ENCODE peak calls at places on chromosomes 12 and 14, in five cellular contexts. U is neural progenitor cell, N is left lung, W is tibial artery, K is lung. P is an unnamed sample.

GRCh38 chr14:32593290-32593942 is 264.3 kb downstream of the AKAP6 start:
- DNase-seq in W (no peak), U (no peak), N (no peak), K (no peak), P (no peak)

GRCh38 chr14:21383848-21384493 is at the start of gene SUPT16H:
- DNase-seq in W (peak; percentile 96), U (peak; percentile 98), K (peak; percentile 97), N (peak; percentile 97), P (peak; percentile 90)

GRCh38 chr12:92953747-92954146 is 24.7 kb upstream of the EEA1 start:
- DNase-seq in N (no peak), U (no peak), W (no peak), K (no peak), P (no peak)

GRCh38 chr14:105168979-105169507 is 467 bp upstream of the JAG2 start:
- DNase-seq in N (no peak), K (no peak), U (peak; percentile 76), W (no peak), P (no peak)

GRCh38 chr12:93603762-93604161 is 31.3 kb downstream of the SOCS2 start:
- DNase-seq in N (no peak), U (no peak), K (no peak), W (no peak), P (no peak)

GRCh38 chr14:105632010-105632409 is 105.6 kb downstream of the TMEM121 start:
- DNase-seq in U (no peak), N (no peak), W (no peak), K (no peak), P (no peak)

GRCh38 chr12:15180975-15181683 is 40.1 kb downstream of the RERG start:
- DNase-seq in K (no peak), W (no peak), U (no peak), N (no peak), P (no peak)

GRCh38 chr14:81315344-81315743 is 84.8 kb downstream of the STON2 start:
- DNase-seq in U (peak; percentile 71), W (no peak), K (no peak), N (no peak), P (no peak)

GRCh38 chr14:89466460-89466859 is 49.4 kb upstream of the FOXN3 start:
- DNase-seq in U (no peak), W (no peak), N (no peak), K (no peak), P (no peak)

GRCh38 chr14:36856095-36856878 is 194.6 kb downstream of the PAX9 start:
- DNase-seq in N (no peak), W (no peak), K (no peak), U (no peak), P (no peak)

GRCh38 chr14:104438166-104438887 is 141.2 kb upstream of the C14orf180 start:
- DNase-seq in U (no peak), K (peak; percentile 25), N (no peak), W (no peak), P (no peak)

GRCh38 chr14:61726772-61727658 is 31.7 kb downstream of the HIF1A start:
- DNase-seq in K (no peak), U (no peak), N (no peak), W (no peak), P (no peak)

GRCh38 chr14:61736751-61737150 is 25.5 kb upstream of the SNAPC1 start:
- DNase-seq in K (no peak), N (no peak), W (no peak), U (no peak), P (no peak)

GRCh38 chr14:61733972-61734371 is 28.2 kb upstream of the SNAPC1 start:
- DNase-seq in W (no peak), N (no peak), U (no peak), K (no peak), P (no peak)

GRCh38 chr14:61730756-61731373 is 31.4 kb upstream of the SNAPC1 start:
- DNase-seq in K (no peak), W (no peak), U (no peak), N (no peak), P (no peak)
- TF ChIP-seq CTCF in K (peak; percentile 14), W (peak; percentile 45), U (peak; percentile 55), N (no peak), P (peak; percentile 57)

DNA sequence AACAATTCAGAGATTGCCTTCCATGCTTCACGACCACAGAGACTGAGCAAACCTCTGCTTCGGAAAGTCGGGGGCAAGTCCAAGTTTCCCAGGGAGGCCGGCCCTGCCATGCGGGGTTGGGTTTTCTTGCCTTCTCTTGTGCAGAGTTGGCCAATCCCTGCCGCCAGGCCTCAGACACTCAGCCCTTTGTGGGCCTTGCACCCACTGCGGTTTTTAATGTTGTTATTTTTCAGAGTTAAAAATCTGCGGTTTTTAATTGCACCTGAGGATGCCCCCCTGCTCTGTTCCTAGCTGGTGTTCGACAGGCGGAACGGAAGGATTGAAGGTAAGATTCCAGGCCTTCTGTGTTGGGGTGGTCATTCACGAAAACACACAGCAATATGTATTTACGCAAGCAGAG is 108.7 kb downstream of the CALM1 start:
- DNase-seq in N (no peak), W (no peak), U (no peak), K (no peak), P (no peak)
- TF ChIP-seq CTCF in N (no peak), W (no peak), U (no peak), K (no peak), P (no peak)

GRCh38 chr14:86462193-86462592 is 932.2 kb downstream of the FLRT2 start:
- DNase-seq in K (no peak), U (peak; percentile 50), N (no peak), W (no peak), P (no peak)
- TF ChIP-seq CTCF in K (no peak), U (peak; percentile 48), N (no peak), W (no peak), P (peak; percentile 30)

GRCh38 chr12:108821407-108822397 is 35.7 kb downstream of the SSH1 start:
- DNase-seq in K (no peak), N (peak; percentile 59), U (no peak), W (no peak), P (no peak)
- TF ChIP-seq CTCF in K (no peak), N (no peak), U (no peak), W (no peak), P (no peak)

DNA sequence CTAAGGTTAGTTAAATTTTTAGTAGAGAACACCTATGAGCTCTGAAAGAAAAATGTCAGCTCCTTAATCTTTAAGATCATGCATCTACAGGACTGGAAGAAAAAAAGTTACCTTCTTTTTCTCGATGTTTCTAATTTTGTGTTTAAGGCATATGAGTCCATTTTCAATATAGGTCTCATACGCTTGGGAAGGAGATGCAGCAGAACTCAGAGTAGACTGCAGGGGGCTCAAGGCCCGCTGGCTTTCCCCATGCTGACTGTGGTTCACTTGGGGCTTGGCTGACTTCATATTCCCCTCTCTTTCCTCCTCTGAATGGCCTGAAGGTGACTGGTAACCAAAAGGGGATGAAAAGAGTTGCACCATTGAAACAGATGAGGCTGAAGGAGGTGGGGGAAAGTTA is 1.5 kb downstream of the CAPRIN2 start:
- DNase-seq in K (no peak), U (peak; percentile 60), N (no peak), W (no peak), P (no peak)
- TF ChIP-seq CTCF in K (no peak), U (peak; percentile 54), N (no peak), W (peak; percentile 5), P (peak; percentile 64)

GRCh38 chr12:50986961-50987737 is 34.8 kb downstream of the HIGD1C start:
- DNase-seq in U (peak; percentile 50), W (peak; percentile 45), N (no peak), K (no peak), P (peak; percentile 11)
- TF ChIP-seq CTCF in U (peak; percentile 57), W (peak; percentile 61), N (no peak), K (peak; percentile 40), P (peak; percentile 55)

DNA sequence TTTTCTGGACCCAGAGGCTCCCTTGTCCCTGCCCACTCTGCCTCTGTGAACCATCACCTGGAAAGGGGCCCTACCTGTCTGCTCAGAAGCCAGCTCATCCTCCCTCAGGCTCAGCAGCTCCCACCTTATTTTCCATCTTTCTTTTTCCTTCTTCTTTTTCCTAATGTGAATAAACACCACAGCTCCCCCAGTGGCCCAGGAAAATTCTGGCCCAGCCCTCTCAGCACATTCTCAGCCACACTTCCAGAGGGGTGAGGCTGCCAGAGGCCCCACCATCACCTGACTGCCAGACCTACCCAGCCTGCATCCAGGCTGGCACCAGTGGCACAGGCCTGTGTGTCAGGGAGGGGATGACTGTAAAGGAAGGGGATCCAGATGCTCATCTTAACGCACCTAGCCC is 23.0 kb downstream of the ZFHX2 start:
- DNase-seq in W (no peak), K (no peak), U (peak; percentile 28), N (no peak), P (no peak)
- TF ChIP-seq CTCF in W (no peak), K (no peak), U (peak; percentile 40), N (no peak), P (peak; percentile 32)

P was measured in progenitor cell of endocrine pancreas.